ENCODE peak calls at places on chromosomes 13 and 19, in seven cellular contexts. G, C, Y, K, R, L and N are unnamed samples.

GRCh38 chr13:109275848-109276247 is 510.5 kb downstream of the IRS2 start:
- DNase-seq in G (peak), C (no peak), Y (no peak), K (peak), R (peak), L (no peak), N (no peak)

GRCh38 chr13:91247768-91248167 is 99.7 kb upstream of the MIR17HG start:
- DNase-seq in G (no peak), C (no peak), Y (no peak), K (no peak), R (peak), L (no peak), N (peak)

GRCh38 chr13:93226623-93227279 is at the start of gene GPC6:
- DNase-seq in G (peak), C (peak), Y (no peak), K (peak), R (peak), L (no peak), N (peak)

GRCh38 chr13:101231751-101232428 is 184.4 kb downstream of the NALCN start:
- DNase-seq in G (no peak), C (peak), Y (no peak), K (no peak), R (no peak), L (no peak), N (no peak)

GRCh38 chr19:13689050-13689449 is 75.3 kb upstream of the MRI1 start:
- DNase-seq in G (peak), C (peak), Y (no peak), K (peak), R (peak), L (no peak), N (peak)

GRCh38 chr13:26184791-26185250 is 37.3 kb downstream of the RNF6 start:
- DNase-seq in G (peak), C (peak), Y (no peak), K (peak), R (peak), L (peak), N (peak)

GRCh38 chr19:51593969-51594773 is 23.1 kb downstream of the ZNF175 start:
- DNase-seq in G (peak), C (peak), Y (peak), K (peak), R (peak), L (peak), N (peak)

GRCh38 chr19:23906835-23907234 is 7.9 kb upstream of the ZNF726 start:
- DNase-seq in G (no peak), C (no peak), Y (no peak), K (no peak), R (no peak), L (no peak), N (no peak)

GRCh38 chr19:50695251-50696064 is 24.1 kb downstream of the SHANK1 start:
- DNase-seq in G (no peak), C (no peak), Y (no peak), K (no peak), R (no peak), L (no peak), N (peak)

GRCh38 chr19:14333101-14333871 is 48.0 kb upstream of the ADGRE5 start:
- DNase-seq in G (peak), C (no peak), Y (no peak), K (peak), R (no peak), L (peak), N (no peak)

GRCh38 chr13:92317066-92317465 is 909.5 kb upstream of the GPC6 start:
- DNase-seq in G (peak), C (peak), Y (no peak), K (no peak), R (peak), L (no peak), N (no peak)

GRCh38 chr13:113402471-113403254 is 38.7 kb upstream of the GRTP1 start:
- DNase-seq in G (no peak), C (no peak), Y (no peak), K (no peak), R (no peak), L (no peak), N (no peak)

DNA sequence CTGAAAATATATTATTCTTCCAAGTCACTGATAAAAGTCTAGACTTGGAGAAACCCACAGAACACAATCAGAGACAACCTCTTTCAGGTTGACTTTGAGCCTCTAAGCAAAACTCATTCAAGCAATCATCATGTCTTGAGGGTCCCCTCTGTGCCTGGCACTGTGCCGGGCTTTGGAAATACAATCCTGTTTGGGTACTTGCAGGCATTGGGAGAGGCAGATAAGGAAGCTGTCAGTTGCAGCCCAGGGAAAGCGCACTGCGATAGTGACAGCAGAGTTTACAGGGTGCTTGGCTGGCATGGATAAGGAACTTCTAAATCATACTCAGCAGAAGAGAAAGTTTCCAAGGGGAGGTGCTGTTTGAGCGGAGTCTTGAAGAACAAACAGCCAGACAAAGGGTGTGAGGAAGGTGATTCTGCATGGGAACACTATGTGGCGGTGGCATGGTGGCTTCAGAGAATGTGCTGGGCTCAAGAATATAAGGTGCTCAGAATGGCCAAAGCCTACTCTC is 9.1 kb downstream of the SERP2 start:
- DNase-seq in G (no peak), C (no peak), Y (no peak), K (no peak), R (no peak), L (no peak), N (no peak)
- H3K18ac ChIP-seq in G (no peak), C (no peak), Y (no peak), K (no peak), R (no peak), L (no peak), N (no peak)

DNA sequence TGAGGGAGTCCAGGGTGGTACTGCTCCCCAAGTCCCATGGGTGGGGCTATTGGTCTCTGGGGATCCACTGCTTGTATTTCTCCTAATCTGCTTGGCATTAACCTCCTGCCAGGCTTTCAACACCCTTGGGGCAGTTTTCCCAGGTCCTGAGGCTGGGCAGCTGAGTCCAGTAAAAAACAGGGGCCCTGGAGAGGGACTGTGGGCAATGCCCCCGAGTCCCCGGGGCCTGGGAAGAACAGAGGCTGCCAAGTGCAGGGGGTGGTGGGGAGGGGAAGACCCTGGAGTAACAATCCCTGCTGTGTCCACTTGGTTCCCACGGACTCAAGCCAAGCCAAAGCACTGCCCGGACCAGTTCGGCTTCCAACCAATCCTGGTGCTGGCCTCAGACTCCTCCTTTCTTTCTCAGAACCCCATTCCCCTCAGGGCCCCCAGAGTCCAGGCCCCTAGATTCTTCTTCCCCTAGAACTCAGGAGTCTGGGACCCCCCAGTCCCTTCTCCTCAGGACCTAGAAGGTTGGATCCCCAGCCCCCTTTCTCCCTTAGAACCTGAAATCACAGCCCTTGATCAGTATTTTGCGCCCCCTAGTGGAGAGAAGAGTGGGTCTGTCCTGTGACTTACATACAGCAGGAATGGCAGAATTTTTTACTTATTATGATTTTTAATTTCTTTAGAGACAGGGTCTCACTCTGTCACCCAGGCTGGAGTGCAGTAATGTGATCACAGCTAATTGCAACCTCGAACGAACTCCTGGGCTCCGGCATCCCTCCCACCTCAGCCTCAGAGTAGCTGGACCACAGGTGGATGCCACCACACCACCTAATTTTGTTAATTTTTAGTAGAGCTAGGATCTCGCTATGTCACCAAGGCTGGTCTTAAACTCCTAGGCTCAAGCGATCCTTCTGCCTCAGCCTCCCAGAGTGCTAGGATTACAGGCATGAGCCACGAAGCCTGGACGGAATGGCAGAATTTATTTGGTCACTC is 3.7 kb upstream of the CLPTM1 start:
- DNase-seq in G (peak), C (peak), Y (no peak), K (peak), R (peak), L (peak), N (peak)
- H3K27ac ChIP-seq in G (no peak), C (no peak), Y (no peak), K (no peak), R (no peak), L (no peak), N (no peak)

GRCh38 chr13:85985791-85986190 is 186.6 kb upstream of the SLITRK6 start:
- DNase-seq in G (no peak), C (no peak), Y (no peak), K (no peak), R (no peak), L (no peak), N (no peak)
- H3K18ac ChIP-seq in G (no peak), C (no peak), Y (no peak), K (no peak), R (no peak), L (no peak), N (no peak)

DNA sequence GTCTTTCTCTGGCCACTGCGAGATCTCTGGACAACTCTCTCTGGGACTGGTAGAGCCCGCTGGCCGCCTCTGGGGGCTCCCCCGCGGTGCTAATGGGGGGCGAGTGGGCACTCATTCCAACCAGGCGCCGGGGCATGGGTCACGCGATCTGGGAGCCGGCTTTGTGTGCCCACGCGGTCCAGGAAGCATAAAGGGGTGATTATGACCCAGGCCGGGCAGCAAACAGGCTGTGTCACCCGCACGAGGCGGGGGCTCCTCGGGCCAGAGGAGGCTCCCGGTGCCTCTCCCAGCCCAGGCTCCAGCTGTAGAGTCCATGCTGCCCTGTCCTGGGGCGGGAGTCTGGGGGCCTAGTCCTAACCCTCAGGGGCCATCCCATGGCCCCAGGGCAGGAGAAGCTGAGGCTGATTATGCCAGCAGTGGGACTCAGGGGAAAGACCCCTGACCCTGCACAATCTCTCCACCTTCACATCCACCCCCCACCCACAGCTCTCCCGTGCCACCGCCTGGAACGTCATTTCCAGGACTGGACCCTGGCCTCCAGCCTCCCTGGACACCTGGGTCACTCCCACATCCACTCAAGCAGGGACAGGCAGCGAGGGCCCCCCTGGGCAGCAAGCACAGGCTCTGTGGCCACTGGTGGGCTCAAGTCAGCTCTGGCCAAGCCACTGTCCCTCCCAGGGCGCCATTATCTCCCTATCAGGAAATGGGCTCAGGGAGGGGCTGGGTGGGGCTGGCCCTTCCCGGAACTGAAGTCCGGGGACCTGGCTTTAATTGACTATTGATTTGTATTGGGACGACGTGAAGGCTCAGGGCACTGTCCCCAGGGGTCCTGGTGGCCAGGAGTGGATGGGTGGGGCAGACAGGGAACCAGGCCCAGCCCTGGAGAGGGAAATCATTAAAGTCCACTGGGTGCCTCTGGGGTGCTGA is 50.0 kb downstream of the PTPRS start:
- DNase-seq in G (no peak), C (no peak), Y (no peak), K (no peak), R (no peak), L (no peak), N (no peak)
- H3K27ac ChIP-seq in G (no peak), C (no peak), Y (no peak), K (no peak), R (no peak), L (no peak), N (peak)

GRCh38 chr13:72505376-72505775 is 222.1 kb downstream of the MZT1 start:
- DNase-seq in G (no peak), C (no peak), Y (no peak), K (no peak), R (no peak), L (no peak), N (no peak)
- H3K18ac ChIP-seq in G (no peak), C (no peak), Y (no peak), K (no peak), R (no peak), L (no peak), N (no peak)

DNA sequence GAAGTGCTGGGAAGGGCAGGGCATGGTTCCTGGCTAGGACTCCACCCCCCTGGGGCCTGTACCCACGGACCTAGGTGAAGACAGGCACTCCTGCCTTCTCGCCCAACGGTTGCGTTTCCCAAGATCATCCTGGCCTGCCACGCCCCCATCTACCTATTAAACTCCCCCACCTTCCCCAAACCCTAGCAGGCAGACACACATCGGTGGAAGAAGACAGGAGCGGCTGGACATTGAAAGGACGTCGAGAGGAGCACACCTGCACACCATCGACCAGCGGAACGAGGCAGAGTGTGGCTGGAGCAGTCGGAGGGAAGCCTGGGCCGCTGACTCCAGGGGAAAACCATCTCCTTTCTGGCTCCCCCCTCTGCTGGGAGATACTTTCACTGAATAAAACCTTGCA is 45.6 kb upstream of the ALOX5AP start:
- DNase-seq in G (no peak), C (no peak), Y (no peak), K (no peak), R (no peak), L (no peak), N (no peak)
- H3K27ac ChIP-seq in G (no peak), C (peak), Y (no peak), K (no peak), R (no peak), L (no peak), N (no peak)